ENCODE peak calls at places on chromosomes 7 and 10, in six cellular contexts. N, O, S, W, G and M are unnamed samples.

GRCh38 chr10:44949127-44949802 is 10.3 kb upstream of the RASSF4 start:
- DNase-seq in W (no peak), N (no peak), S (no peak), G (no peak), O (no peak), M (peak; percentile 85)

GRCh38 chr10:114525368-114525949 is 121.2 kb upstream of the AFAP1L2 start:
- DNase-seq in S (no peak), W (no peak), G (no peak), O (no peak), N (peak; percentile 54), M (peak; percentile 72)

GRCh38 chr7:97004237-97004930 is 969 bp upstream of the DLX6 start:
- DNase-seq in W (no peak), N (no peak), O (no peak), G (no peak), S (no peak), M (no peak)

GRCh38 chr7:23470290-23471089 is at the start of gene IGF2BP3:
- DNase-seq in O (peak; percentile 80), G (no peak), W (peak; percentile 88), S (no peak), N (no peak), M (peak; percentile 98)

GRCh38 chr7:55534262-55534915 is 37.9 kb downstream of the VOPP1 start:
- DNase-seq in G (peak; percentile 40), O (peak; percentile 88), W (peak; percentile 85), S (peak; percentile 37), N (peak; percentile 18), M (peak; percentile 53)

GRCh38 chr7:116554436-116554835 is 29.6 kb downstream of the CAV1 start:
- DNase-seq in W (no peak), O (no peak), N (no peak), G (no peak), S (peak; percentile 36), M (no peak)

GRCh38 chr10:20407421-20407820 is 489.7 kb downstream of the NEBL start:
- DNase-seq in W (no peak), S (no peak), O (no peak), G (no peak), N (no peak), M (no peak)

GRCh38 chr7:50978633-50979215 is 196.0 kb upstream of the GRB10 start:
- DNase-seq in O (no peak), G (no peak), S (no peak), N (no peak), W (no peak), M (no peak)

GRCh38 chr7:96484845-96485244 is 162.9 kb upstream of the SLC25A13 start:
- DNase-seq in G (no peak), O (no peak), S (no peak), N (no peak), W (no peak), M (no peak)

GRCh38 chr10:78450807-78451485 is 417.3 kb downstream of the RPS24 start:
- DNase-seq in W (no peak), G (no peak), S (no peak), O (no peak), N (no peak), M (no peak)

GRCh38 chr7:68547181-68547580 is 1051.1 kb upstream of the AUTS2 start:
- DNase-seq in N (no peak), G (no peak), S (no peak), O (no peak), W (no peak), M (no peak)

GRCh38 chr10:121873236-121873635 is 54.6 kb downstream of the ATE1 start:
- DNase-seq in G (no peak), S (no peak), W (no peak), O (no peak), N (no peak), M (no peak)